ENCODE peak calls at places on chromosomes 5 and 9, in nine cellular contexts. One of them, this sample, is unnamed.

GRCh38 chr9:84304166-84304565 is 36.4 kb downstream of the SLC28A3 start:
- DNase-seq in lower lobe of right lung: no peak
- DNase-seq in AG08396: no peak
- DNase-seq in psoas muscle: no peak
- DNase-seq in activated CD4-positive, alpha-beta T cell treated with anti-CD3 and anti-CD28 coated beads for 24 hours: no peak
- DNase-seq in skeletal muscle cell: no peak
- DNase-seq in IMR-90: no peak
- DNase-seq in GM19239: no peak
- DNase-seq in ovary: no peak
- DNase-seq in this sample: no peak

GRCh38 chr9:12853021-12853420 is 78.2 kb downstream of the LURAP1L start:
- DNase-seq in lower lobe of right lung: no peak
- DNase-seq in IMR-90: peak
- DNase-seq in psoas muscle: no peak
- DNase-seq in activated CD4-positive, alpha-beta T cell treated with anti-CD3 and anti-CD28 coated beads for 24 hours: no peak
- DNase-seq in GM19239: no peak
- DNase-seq in AG08396: no peak
- DNase-seq in skeletal muscle cell: no peak
- DNase-seq in ovary: no peak
- DNase-seq in this sample: no peak

GRCh38 chr5:124393564-124394379 is 352.7 kb downstream of the ZNF608 start:
- DNase-seq in activated CD4-positive, alpha-beta T cell treated with anti-CD3 and anti-CD28 coated beads for 24 hours: no peak
- DNase-seq in psoas muscle: no peak
- DNase-seq in lower lobe of right lung: no peak
- DNase-seq in GM19239: no peak
- DNase-seq in AG08396: no peak
- DNase-seq in skeletal muscle cell: no peak
- DNase-seq in ovary: no peak
- DNase-seq in IMR-90: no peak
- DNase-seq in this sample: no peak

GRCh38 chr5:138981131-138981530 is 106.0 kb upstream of the LRRTM2 start:
- DNase-seq in IMR-90: peak
- DNase-seq in skeletal muscle cell: no peak
- DNase-seq in psoas muscle: no peak
- DNase-seq in GM19239: no peak
- DNase-seq in ovary: no peak
- DNase-seq in AG08396: peak
- DNase-seq in activated CD4-positive, alpha-beta T cell treated with anti-CD3 and anti-CD28 coated beads for 24 hours: no peak
- DNase-seq in lower lobe of right lung: no peak
- DNase-seq in this sample: no peak

GRCh38 chr9:88773627-88774244 is 217.5 kb upstream of the S1PR3 start:
- DNase-seq in activated CD4-positive, alpha-beta T cell treated with anti-CD3 and anti-CD28 coated beads for 24 hours: no peak
- DNase-seq in AG08396: no peak
- DNase-seq in ovary: no peak
- DNase-seq in GM19239: no peak
- DNase-seq in IMR-90: peak
- DNase-seq in lower lobe of right lung: no peak
- DNase-seq in skeletal muscle cell: peak
- DNase-seq in psoas muscle: no peak
- DNase-seq in this sample: no peak

GRCh38 chr9:114276908-114277821 is 45.7 kb upstream of the ORM1 start:
- DNase-seq in skeletal muscle cell: peak
- DNase-seq in ovary: peak
- DNase-seq in AG08396: peak
- DNase-seq in lower lobe of right lung: peak
- DNase-seq in activated CD4-positive, alpha-beta T cell treated with anti-CD3 and anti-CD28 coated beads for 24 hours: no peak
- DNase-seq in psoas muscle: peak
- DNase-seq in IMR-90: peak
- DNase-seq in GM19239: no peak
- DNase-seq in this sample: no peak

GRCh38 chr5:16935271-16936149 is 578 bp downstream of the MYO10 start:
- DNase-seq in skeletal muscle cell: no peak
- DNase-seq in IMR-90: no peak
- DNase-seq in activated CD4-positive, alpha-beta T cell treated with anti-CD3 and anti-CD28 coated beads for 24 hours: peak
- DNase-seq in psoas muscle: peak
- DNase-seq in GM19239: peak
- DNase-seq in lower lobe of right lung: peak
- DNase-seq in AG08396: peak
- DNase-seq in ovary: peak
- DNase-seq in this sample: peak

GRCh38 chr5:128669803-128670202 is 131.8 kb upstream of the FBN2 start:
- DNase-seq in psoas muscle: no peak
- DNase-seq in ovary: no peak
- DNase-seq in lower lobe of right lung: no peak
- DNase-seq in activated CD4-positive, alpha-beta T cell treated with anti-CD3 and anti-CD28 coated beads for 24 hours: no peak
- DNase-seq in GM19239: no peak
- DNase-seq in IMR-90: no peak
- DNase-seq in AG08396: no peak
- DNase-seq in skeletal muscle cell: no peak
- DNase-seq in this sample: no peak

GRCh38 chr5:158153508-158153907 is 294.6 kb upstream of the CLINT1 start:
- DNase-seq in ovary: no peak
- DNase-seq in activated CD4-positive, alpha-beta T cell treated with anti-CD3 and anti-CD28 coated beads for 24 hours: no peak
- DNase-seq in IMR-90: no peak
- DNase-seq in GM19239: no peak
- DNase-seq in psoas muscle: no peak
- DNase-seq in skeletal muscle cell: no peak
- DNase-seq in lower lobe of right lung: no peak
- DNase-seq in AG08396: no peak
- DNase-seq in this sample: no peak

This sample was measured in Right ventricle myocardium inferior.